ENCODE peak calls at places on chromosome 6, in four cellular contexts. M, E, O and R are unnamed samples.
A peak's percentile ranks its signal among the peaks of the same experiment; 100 is the strongest.

GRCh38 chr6:29673161-29673560 is 7.8 kb downstream of the ZFP57 start:
- DNase-seq in M (no peak), E (no peak), O (no peak), R (no peak)

GRCh38 chr6:148307400-148307799 is 35.2 kb upstream of the SASH1 start:
- DNase-seq in O (no peak), E (no peak), M (no peak), R (no peak)

GRCh38 chr6:80333342-80333741 is 226.9 kb downstream of the BCKDHB start:
- DNase-seq in M (no peak), E (no peak), O (no peak), R (no peak)

GRCh38 chr6:75208564-75209431 is 2.9 kb upstream of the COL12A1 start:
- DNase-seq in O (peak; percentile 58), M (peak; percentile 74), E (peak; percentile 23), R (peak; percentile 63)

GRCh38 chr6:76866091-76866490 is 597.2 kb downstream of the HTR1B start:
- DNase-seq in M (no peak), E (no peak), O (no peak), R (no peak)

GRCh38 chr6:51480040-51480439 is 607.4 kb downstream of the PKHD1 start:
- DNase-seq in M (no peak), O (peak; percentile 36), E (no peak), R (no peak)

GRCh38 chr6:10390495-10391298 is 24.2 kb downstream of the TFAP2A start:
- DNase-seq in E (no peak), M (no peak), O (no peak), R (no peak)

GRCh38 chr6:144156991-144157390 is 6.7 kb downstream of the STX11 start:
- DNase-seq in M (no peak), E (no peak), O (no peak), R (no peak)

GRCh38 chr6:63640062-63640461 is 4.5 kb downstream of the PHF3 start:
- DNase-seq in O (no peak), E (no peak), M (no peak), R (no peak)

GRCh38 chr6:34714663-34715062 is 18.1 kb upstream of the ILRUN start:
- DNase-seq in E (no peak), O (no peak), M (no peak), R (peak; percentile 81)

GRCh38 chr6:34705241-34705640 is 8.7 kb upstream of the ILRUN start:
- DNase-seq in E (no peak), M (no peak), O (no peak), R (no peak)

DNA sequence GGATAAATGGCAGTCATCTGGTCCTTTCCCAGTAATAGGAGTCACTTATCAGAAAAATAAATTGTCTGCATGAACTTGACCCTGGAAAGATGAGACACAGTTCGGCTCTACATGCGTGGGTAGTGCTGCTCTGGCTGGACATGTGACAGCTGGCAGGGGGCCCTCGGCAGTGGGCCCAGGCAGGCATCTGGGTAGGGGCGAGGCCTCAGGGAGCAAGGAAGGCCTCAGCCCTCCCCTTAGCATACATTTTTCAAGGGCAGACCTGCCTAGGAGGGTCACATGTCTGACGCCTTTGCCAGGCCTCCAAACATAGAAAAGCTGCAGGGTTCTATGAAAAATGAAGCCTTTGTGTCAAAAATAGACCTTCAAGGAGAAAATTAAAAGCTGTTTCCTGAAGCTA is 12.8 kb upstream of the ILRUN start:
- DNase-seq in E (no peak), M (no peak), O (no peak), R (no peak)
- TF ChIP-seq TARDBP in E (no peak), M (no peak), O (no peak), R (no peak)

GRCh38 chr6:113178349-113178748 is 678.8 kb upstream of the MARCKS start:
- DNase-seq in E (no peak), O (no peak), M (no peak), R (no peak)
- TF ChIP-seq TARDBP in E (no peak), O (no peak), M (no peak), R (no peak)

GRCh38 chr6:166989427-166990034 is 9.7 kb upstream of the CEP43 start:
- DNase-seq in E (no peak), M (no peak), O (peak; percentile 47), R (no peak)
- TF ChIP-seq TARDBP in E (no peak), M (no peak), O (no peak), R (no peak)

GRCh38 chr6:168162366-168162765 is 83.4 kb upstream of the FRMD1 start:
- DNase-seq in O (no peak), M (no peak), E (no peak), R (no peak)

GRCh38 chr6:168161371-168161750 is 82.3 kb upstream of the FRMD1 start:
- DNase-seq in E (no peak), M (no peak), O (no peak), R (no peak)

GRCh38 chr6:168164462-168165061 is 85.5 kb upstream of the FRMD1 start:
- DNase-seq in O (no peak), E (no peak), M (no peak), R (no peak)

GRCh38 chr6:168165373-168165772 is 86.4 kb upstream of the FRMD1 start:
- DNase-seq in O (no peak), M (no peak), E (no peak), R (no peak)

DNA sequence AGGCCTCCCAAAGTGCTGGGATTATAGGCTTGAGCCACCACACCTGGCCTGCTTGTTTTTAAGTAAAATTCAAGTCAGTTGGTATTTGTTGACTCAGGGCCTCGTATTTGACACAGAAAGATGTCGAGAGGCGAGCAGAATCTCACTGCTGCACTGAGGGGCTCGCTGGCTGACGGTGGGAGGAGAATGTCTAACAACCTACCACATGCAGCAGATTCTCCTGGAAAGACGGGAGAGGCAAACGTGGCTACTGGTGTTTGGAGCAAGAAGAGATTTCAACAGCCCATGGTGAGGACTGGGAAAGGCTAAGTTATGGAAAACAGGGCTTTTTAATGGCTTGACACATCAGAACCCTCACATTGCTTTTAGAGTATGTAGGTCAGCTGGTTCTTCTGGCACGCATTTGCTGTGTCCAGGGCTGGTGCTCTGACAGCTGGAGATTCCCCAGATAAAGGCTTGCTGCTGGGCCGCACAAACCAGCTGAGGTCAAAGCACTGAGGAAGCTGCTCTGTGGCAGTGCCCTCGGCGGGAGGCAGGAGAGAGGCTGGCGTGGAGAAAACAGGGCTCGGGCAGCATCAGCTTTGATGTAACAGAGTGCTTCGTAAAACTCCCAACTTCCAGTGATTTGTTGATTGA is 84.2 kb upstream of the FRMD1 start:
- DNase-seq in O (no peak), M (no peak), E (no peak), R (no peak)
- TF ChIP-seq TARDBP in O (no peak), M (no peak), E (no peak), R (no peak)

DNA sequence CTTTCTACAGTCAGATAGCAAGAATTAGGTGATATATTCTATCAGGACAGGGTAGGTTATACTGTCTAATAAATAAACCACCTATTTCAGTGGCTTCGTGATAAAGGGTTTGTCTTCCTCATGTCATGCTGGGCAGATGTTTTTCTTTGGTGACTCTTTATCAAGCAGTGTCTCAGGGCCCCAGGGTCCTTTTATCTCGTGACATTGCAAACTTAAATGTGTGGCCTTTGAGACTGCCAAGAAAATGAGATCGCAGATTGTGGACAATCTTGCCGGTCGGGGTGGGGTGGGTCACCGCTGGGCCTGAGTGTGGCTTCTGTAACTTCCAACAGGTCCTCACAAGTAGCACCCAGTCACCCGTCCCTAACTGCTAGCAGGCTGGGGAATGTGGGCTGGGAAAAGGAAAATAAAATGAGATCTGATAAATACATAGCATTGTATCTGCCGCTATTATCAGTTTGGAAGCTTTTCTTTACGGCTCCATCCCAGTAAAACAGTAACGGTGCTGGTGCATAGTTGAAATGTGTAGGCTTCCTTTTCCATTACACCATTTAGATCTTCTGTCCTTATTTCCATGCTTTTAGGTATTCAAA is 50.5 kb upstream of the BMP6 start:
- DNase-seq in O (no peak), E (no peak), M (no peak), R (peak; percentile 64)
- TF ChIP-seq TARDBP in O (no peak), E (no peak), M (no peak), R (no peak)

DNA sequence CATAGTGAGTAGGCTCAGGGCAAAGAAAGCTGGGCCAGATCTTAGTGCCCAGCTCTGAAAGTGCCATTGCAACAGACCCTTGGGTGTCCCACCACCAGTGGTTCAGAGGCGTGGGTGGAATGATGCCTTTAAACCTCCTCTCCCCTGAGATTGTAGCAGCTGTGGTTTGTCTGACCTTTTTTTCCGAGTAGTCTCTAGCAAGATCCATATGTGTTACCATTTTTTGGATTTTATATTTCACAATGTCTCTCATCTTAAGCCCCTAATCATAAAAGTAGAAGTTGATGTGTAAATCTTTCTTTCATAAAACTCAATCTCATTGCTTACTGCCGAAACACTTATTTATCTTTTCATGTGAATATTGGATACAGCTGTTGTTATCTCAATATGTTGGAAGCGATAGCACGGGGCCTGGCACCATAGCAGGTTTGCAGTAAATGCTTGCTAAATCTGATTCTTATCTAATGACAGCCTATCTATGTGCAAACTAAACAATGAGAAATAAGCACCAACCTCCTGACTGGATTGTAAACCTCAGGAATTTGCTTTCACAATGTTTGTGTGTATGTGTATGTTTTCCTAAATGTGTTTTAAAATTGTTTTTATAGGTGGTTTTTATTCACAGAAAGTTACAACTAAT is 14.1 kb downstream of the SMPDL3A start:
- DNase-seq in O (no peak), E (no peak), M (no peak), R (no peak)
- TF ChIP-seq TARDBP in O (no peak), E (no peak), M (no peak), R (no peak)